ENCODE peak calls at places on chromosome 5, in nine cellular contexts. One of them, this sample, is unnamed.

GRCh38 chr5:145934276-145934675 is 2.1 kb upstream of the SH3RF2 start:
- DNase-seq in DMS153: no peak
- DNase-seq in T follicular helper cell: no peak
- DNase-seq in stimulated activated CD4-positive, alpha-beta T cell treated with anti-CD3 and anti-CD28 coated beads, Interleukin-1b, Interleukin-23, amount 100 ng/mL, for 24 hours: no peak
- DNase-seq in LHCN-M2: no peak
- DNase-seq in MM.1S: no peak
- DNase-seq in MCF 10A: no peak
- DNase-seq in A549: no peak
- DNase-seq in Caki2: no peak
- DNase-seq in this sample: no peak

GRCh38 chr5:7087719-7088297 is 308.1 kb upstream of the ADCY2 start:
- DNase-seq in T follicular helper cell: no peak
- DNase-seq in Caki2: no peak
- DNase-seq in stimulated activated CD4-positive, alpha-beta T cell treated with anti-CD3 and anti-CD28 coated beads, Interleukin-1b, Interleukin-23, amount 100 ng/mL, for 24 hours: no peak
- DNase-seq in A549: peak
- DNase-seq in LHCN-M2: no peak
- DNase-seq in MM.1S: no peak
- DNase-seq in MCF 10A: no peak
- DNase-seq in DMS153: no peak
- DNase-seq in this sample: no peak

GRCh38 chr5:132267931-132268501 is 10.5 kb downstream of the PDLIM4 start:
- DNase-seq in Caki2: no peak
- DNase-seq in MCF 10A: no peak
- DNase-seq in MM.1S: no peak
- DNase-seq in DMS153: no peak
- DNase-seq in T follicular helper cell: no peak
- DNase-seq in A549: no peak
- DNase-seq in LHCN-M2: no peak
- DNase-seq in stimulated activated CD4-positive, alpha-beta T cell treated with anti-CD3 and anti-CD28 coated beads, Interleukin-1b, Interleukin-23, amount 100 ng/mL, for 24 hours: no peak
- DNase-seq in this sample: no peak

GRCh38 chr5:82092-82491 is 9.9 kb upstream of the PLEKHG4B start:
- DNase-seq in MM.1S: no peak
- DNase-seq in Caki2: no peak
- DNase-seq in A549: peak
- DNase-seq in DMS153: no peak
- DNase-seq in T follicular helper cell: no peak
- DNase-seq in stimulated activated CD4-positive, alpha-beta T cell treated with anti-CD3 and anti-CD28 coated beads, Interleukin-1b, Interleukin-23, amount 100 ng/mL, for 24 hours: no peak
- DNase-seq in LHCN-M2: no peak
- DNase-seq in MCF 10A: no peak
- DNase-seq in this sample: peak

GRCh38 chr5:135009736-135010501 is 24.1 kb downstream of the PITX1 start:
- DNase-seq in LHCN-M2: no peak
- DNase-seq in Caki2: no peak
- DNase-seq in MCF 10A: no peak
- DNase-seq in DMS153: no peak
- DNase-seq in MM.1S: no peak
- DNase-seq in T follicular helper cell: no peak
- DNase-seq in stimulated activated CD4-positive, alpha-beta T cell treated with anti-CD3 and anti-CD28 coated beads, Interleukin-1b, Interleukin-23, amount 100 ng/mL, for 24 hours: no peak
- DNase-seq in A549: no peak
- DNase-seq in this sample: no peak

GRCh38 chr5:16570121-16570815 is 46.5 kb downstream of the RETREG1 start:
- DNase-seq in Caki2: no peak
- DNase-seq in LHCN-M2: peak
- DNase-seq in A549: no peak
- DNase-seq in MM.1S: no peak
- DNase-seq in stimulated activated CD4-positive, alpha-beta T cell treated with anti-CD3 and anti-CD28 coated beads, Interleukin-1b, Interleukin-23, amount 100 ng/mL, for 24 hours: no peak
- DNase-seq in DMS153: no peak
- DNase-seq in T follicular helper cell: no peak
- DNase-seq in MCF 10A: peak
- DNase-seq in this sample: no peak

GRCh38 chr5:58276431-58276830 is 183.5 kb downstream of the PLK2 start:
- DNase-seq in T follicular helper cell: no peak
- DNase-seq in DMS153: no peak
- DNase-seq in Caki2: no peak
- DNase-seq in A549: no peak
- DNase-seq in MCF 10A: no peak
- DNase-seq in MM.1S: no peak
- DNase-seq in LHCN-M2: no peak
- DNase-seq in stimulated activated CD4-positive, alpha-beta T cell treated with anti-CD3 and anti-CD28 coated beads, Interleukin-1b, Interleukin-23, amount 100 ng/mL, for 24 hours: no peak
- DNase-seq in this sample: no peak

GRCh38 chr5:19745247-19745646 is 242.8 kb downstream of the CDH18 start:
- DNase-seq in MCF 10A: no peak
- DNase-seq in stimulated activated CD4-positive, alpha-beta T cell treated with anti-CD3 and anti-CD28 coated beads, Interleukin-1b, Interleukin-23, amount 100 ng/mL, for 24 hours: no peak
- DNase-seq in Caki2: no peak
- DNase-seq in T follicular helper cell: no peak
- DNase-seq in LHCN-M2: no peak
- DNase-seq in A549: no peak
- DNase-seq in MM.1S: no peak
- DNase-seq in DMS153: no peak
- DNase-seq in this sample: no peak

GRCh38 chr5:178784391-178784790 is 53.9 kb upstream of the ZNF354A start:
- DNase-seq in DMS153: no peak
- DNase-seq in T follicular helper cell: no peak
- DNase-seq in MCF 10A: no peak
- DNase-seq in LHCN-M2: no peak
- DNase-seq in MM.1S: no peak
- DNase-seq in stimulated activated CD4-positive, alpha-beta T cell treated with anti-CD3 and anti-CD28 coated beads, Interleukin-1b, Interleukin-23, amount 100 ng/mL, for 24 hours: no peak
- DNase-seq in Caki2: no peak
- DNase-seq in A549: no peak
- DNase-seq in this sample: no peak

GRCh38 chr5:1510631-1511030 is 13.1 kb downstream of the LPCAT1 start:
- DNase-seq in T follicular helper cell: no peak
- DNase-seq in MCF 10A: no peak
- DNase-seq in DMS153: no peak
- DNase-seq in MM.1S: no peak
- DNase-seq in A549: no peak
- DNase-seq in LHCN-M2: no peak
- DNase-seq in Caki2: no peak
- DNase-seq in stimulated activated CD4-positive, alpha-beta T cell treated with anti-CD3 and anti-CD28 coated beads, Interleukin-1b, Interleukin-23, amount 100 ng/mL, for 24 hours: no peak
- DNase-seq in this sample: no peak

GRCh38 chr5:107478068-107478641 is 192.6 kb downstream of the EFNA5 start:
- DNase-seq in stimulated activated CD4-positive, alpha-beta T cell treated with anti-CD3 and anti-CD28 coated beads, Interleukin-1b, Interleukin-23, amount 100 ng/mL, for 24 hours: no peak
- DNase-seq in DMS153: no peak
- DNase-seq in MM.1S: no peak
- DNase-seq in A549: no peak
- DNase-seq in Caki2: no peak
- DNase-seq in T follicular helper cell: no peak
- DNase-seq in LHCN-M2: no peak
- DNase-seq in MCF 10A: no peak
- DNase-seq in this sample: no peak

GRCh38 chr5:126732716-126733115 is 44.2 kb upstream of the LMNB1 start:
- DNase-seq in LHCN-M2: no peak
- DNase-seq in T follicular helper cell: no peak
- DNase-seq in Caki2: no peak
- DNase-seq in DMS153: no peak
- DNase-seq in stimulated activated CD4-positive, alpha-beta T cell treated with anti-CD3 and anti-CD28 coated beads, Interleukin-1b, Interleukin-23, amount 100 ng/mL, for 24 hours: no peak
- DNase-seq in MCF 10A: no peak
- DNase-seq in MM.1S: no peak
- DNase-seq in A549: no peak
- DNase-seq in this sample: no peak

GRCh38 chr5:163381832-163382231 is 55.6 kb upstream of the CCNG1 start:
- DNase-seq in DMS153: no peak
- DNase-seq in A549: no peak
- DNase-seq in T follicular helper cell: no peak
- DNase-seq in LHCN-M2: no peak
- DNase-seq in stimulated activated CD4-positive, alpha-beta T cell treated with anti-CD3 and anti-CD28 coated beads, Interleukin-1b, Interleukin-23, amount 100 ng/mL, for 24 hours: no peak
- DNase-seq in MCF 10A: no peak
- DNase-seq in MM.1S: no peak
- DNase-seq in Caki2: no peak
- DNase-seq in this sample: no peak

GRCh38 chr5:139022528-139022927 is 147.4 kb upstream of the LRRTM2 start:
- DNase-seq in Caki2: no peak
- DNase-seq in MCF 10A: no peak
- DNase-seq in LHCN-M2: no peak
- DNase-seq in DMS153: no peak
- DNase-seq in T follicular helper cell: no peak
- DNase-seq in MM.1S: no peak
- DNase-seq in stimulated activated CD4-positive, alpha-beta T cell treated with anti-CD3 and anti-CD28 coated beads, Interleukin-1b, Interleukin-23, amount 100 ng/mL, for 24 hours: no peak
- DNase-seq in A549: no peak
- DNase-seq in this sample: no peak

GRCh38 chr5:157976429-157976828 is 117.5 kb upstream of the CLINT1 start:
- DNase-seq in Caki2: no peak
- DNase-seq in MCF 10A: peak
- DNase-seq in LHCN-M2: no peak
- DNase-seq in A549: no peak
- DNase-seq in T follicular helper cell: no peak
- DNase-seq in stimulated activated CD4-positive, alpha-beta T cell treated with anti-CD3 and anti-CD28 coated beads, Interleukin-1b, Interleukin-23, amount 100 ng/mL, for 24 hours: no peak
- DNase-seq in DMS153: no peak
- DNase-seq in MM.1S: no peak
- DNase-seq in this sample: no peak

GRCh38 chr5:110751902-110752762 is 13.3 kb downstream of the SLC25A46 start:
- DNase-seq in T follicular helper cell: peak
- DNase-seq in MM.1S: peak
- DNase-seq in MCF 10A: no peak
- DNase-seq in Caki2: no peak
- DNase-seq in LHCN-M2: no peak
- DNase-seq in DMS153: no peak
- DNase-seq in stimulated activated CD4-positive, alpha-beta T cell treated with anti-CD3 and anti-CD28 coated beads, Interleukin-1b, Interleukin-23, amount 100 ng/mL, for 24 hours: no peak
- DNase-seq in A549: no peak
- DNase-seq in this sample: no peak

GRCh38 chr5:113038714-113039113 is 62.1 kb downstream of the DCP2 start:
- DNase-seq in stimulated activated CD4-positive, alpha-beta T cell treated with anti-CD3 and anti-CD28 coated beads, Interleukin-1b, Interleukin-23, amount 100 ng/mL, for 24 hours: no peak
- DNase-seq in MM.1S: no peak
- DNase-seq in Caki2: no peak
- DNase-seq in T follicular helper cell: no peak
- DNase-seq in MCF 10A: peak
- DNase-seq in A549: no peak
- DNase-seq in LHCN-M2: peak
- DNase-seq in DMS153: no peak
- DNase-seq in this sample: no peak

GRCh38 chr5:179113945-179114641 is 53.9 kb downstream of the ZNF354C start:
- DNase-seq in DMS153: no peak
- DNase-seq in A549: no peak
- DNase-seq in stimulated activated CD4-positive, alpha-beta T cell treated with anti-CD3 and anti-CD28 coated beads, Interleukin-1b, Interleukin-23, amount 100 ng/mL, for 24 hours: no peak
- DNase-seq in Caki2: no peak
- DNase-seq in MM.1S: no peak
- DNase-seq in T follicular helper cell: no peak
- DNase-seq in LHCN-M2: no peak
- DNase-seq in MCF 10A: no peak
- DNase-seq in this sample: no peak

GRCh38 chr5:159660401-159660800 is 255.9 kb upstream of the ADRA1B start:
- DNase-seq in A549: peak
- DNase-seq in DMS153: no peak
- DNase-seq in T follicular helper cell: no peak
- DNase-seq in stimulated activated CD4-positive, alpha-beta T cell treated with anti-CD3 and anti-CD28 coated beads, Interleukin-1b, Interleukin-23, amount 100 ng/mL, for 24 hours: no peak
- DNase-seq in Caki2: no peak
- DNase-seq in MM.1S: no peak
- DNase-seq in LHCN-M2: no peak
- DNase-seq in MCF 10A: peak
- DNase-seq in this sample: no peak

GRCh38 chr5:167851416-167851815 is 440.0 kb upstream of the WWC1 start:
- DNase-seq in MCF 10A: no peak
- DNase-seq in Caki2: no peak
- DNase-seq in LHCN-M2: no peak
- DNase-seq in stimulated activated CD4-positive, alpha-beta T cell treated with anti-CD3 and anti-CD28 coated beads, Interleukin-1b, Interleukin-23, amount 100 ng/mL, for 24 hours: no peak
- DNase-seq in T follicular helper cell: no peak
- DNase-seq in A549: no peak
- DNase-seq in DMS153: no peak
- DNase-seq in MM.1S: no peak
- DNase-seq in this sample: no peak

GRCh38 chr5:178538624-178539344 is 51.4 kb downstream of the COL23A1 start:
- DNase-seq in Caki2: no peak
- DNase-seq in LHCN-M2: no peak
- DNase-seq in T follicular helper cell: no peak
- DNase-seq in DMS153: no peak
- DNase-seq in stimulated activated CD4-positive, alpha-beta T cell treated with anti-CD3 and anti-CD28 coated beads, Interleukin-1b, Interleukin-23, amount 100 ng/mL, for 24 hours: no peak
- DNase-seq in MM.1S: no peak
- DNase-seq in MCF 10A: no peak
- DNase-seq in A549: no peak
- DNase-seq in this sample: no peak

GRCh38 chr5:143539742-143540141 is 136.3 kb upstream of the NR3C1 start:
- DNase-seq in LHCN-M2: no peak
- DNase-seq in stimulated activated CD4-positive, alpha-beta T cell treated with anti-CD3 and anti-CD28 coated beads, Interleukin-1b, Interleukin-23, amount 100 ng/mL, for 24 hours: no peak
- DNase-seq in MM.1S: no peak
- DNase-seq in T follicular helper cell: no peak
- DNase-seq in MCF 10A: no peak
- DNase-seq in Caki2: no peak
- DNase-seq in DMS153: no peak
- DNase-seq in A549: no peak
- DNase-seq in this sample: no peak

GRCh38 chr5:132474131-132474723 is 16.3 kb downstream of the IRF1 start:
- DNase-seq in LHCN-M2: no peak
- DNase-seq in Caki2: no peak
- DNase-seq in MCF 10A: no peak
- DNase-seq in DMS153: no peak
- DNase-seq in MM.1S: no peak
- DNase-seq in T follicular helper cell: no peak
- DNase-seq in stimulated activated CD4-positive, alpha-beta T cell treated with anti-CD3 and anti-CD28 coated beads, Interleukin-1b, Interleukin-23, amount 100 ng/mL, for 24 hours: no peak
- DNase-seq in A549: no peak
- DNase-seq in this sample: no peak

GRCh38 chr5:168070761-168071160 is 220.7 kb upstream of the WWC1 start:
- DNase-seq in stimulated activated CD4-positive, alpha-beta T cell treated with anti-CD3 and anti-CD28 coated beads, Interleukin-1b, Interleukin-23, amount 100 ng/mL, for 24 hours: no peak
- DNase-seq in MM.1S: no peak
- DNase-seq in DMS153: no peak
- DNase-seq in MCF 10A: no peak
- DNase-seq in T follicular helper cell: no peak
- DNase-seq in A549: no peak
- DNase-seq in Caki2: no peak
- DNase-seq in LHCN-M2: no peak
- DNase-seq in this sample: no peak

GRCh38 chr5:89929173-89929572 is 480.4 kb downstream of the CETN3 start:
- DNase-seq in A549: no peak
- DNase-seq in LHCN-M2: peak
- DNase-seq in stimulated activated CD4-positive, alpha-beta T cell treated with anti-CD3 and anti-CD28 coated beads, Interleukin-1b, Interleukin-23, amount 100 ng/mL, for 24 hours: no peak
- DNase-seq in T follicular helper cell: no peak
- DNase-seq in DMS153: no peak
- DNase-seq in MM.1S: no peak
- DNase-seq in Caki2: no peak
- DNase-seq in MCF 10A: peak
- DNase-seq in this sample: no peak

GRCh38 chr5:62496876-62497275 is 81.7 kb upstream of the LRRC70 start:
- DNase-seq in stimulated activated CD4-positive, alpha-beta T cell treated with anti-CD3 and anti-CD28 coated beads, Interleukin-1b, Interleukin-23, amount 100 ng/mL, for 24 hours: no peak
- DNase-seq in MCF 10A: no peak
- DNase-seq in MM.1S: no peak
- DNase-seq in DMS153: no peak
- DNase-seq in A549: no peak
- DNase-seq in Caki2: peak
- DNase-seq in LHCN-M2: no peak
- DNase-seq in T follicular helper cell: no peak
- DNase-seq in this sample: peak

This sample was measured in NT2/D1.